ENCODE peak calls at places on chromosomes 3 and 15, in four cellular contexts. E is PC-3, U is GM12878, R is A673. V is an unnamed sample. For H3K4me1, the result is how much of the 10 kb centered on the place peaks cover.

GRCh38 chr15:85514413-85514812 is 134.0 kb downstream of the AKAP13 start:
- DNase-seq in U (no peak), R (no peak), E (no peak), V (no peak)

GRCh38 chr3:38585791-38586420 is 63.6 kb downstream of the SCN5A start:
- DNase-seq in R (no peak), E (no peak), U (no peak), V (no peak)

GRCh38 chr3:14274999-14275961 is 96.7 kb downstream of the LSM3 start:
- DNase-seq in R (peak), U (no peak), E (peak), V (peak)

GRCh38 chr15:28043625-28044520 is 55.2 kb downstream of the OCA2 start:
- DNase-seq in R (no peak), U (no peak), E (no peak), V (no peak)

GRCh38 chr3:150105886-150106612 is 135.4 kb upstream of the PFN2 start:
- DNase-seq in R (no peak), U (no peak), E (no peak), V (no peak)

GRCh38 chr3:34504755-34505154 is 706.3 kb downstream of the PDCD6IP start:
- DNase-seq in U (no peak), E (no peak), R (no peak), V (no peak)

GRCh38 chr3:94643400-94643799 is 580.5 kb downstream of the NSUN3 start:
- DNase-seq in U (no peak), E (no peak), R (no peak), V (no peak)

GRCh38 chr15:75468908-75469307 is 17.4 kb upstream of the SIN3A start:
- DNase-seq in U (no peak), R (no peak), E (no peak), V (no peak)

GRCh38 chr3:128784228-128784627 is 58.2 kb downstream of the RAB7A start:
- DNase-seq in E (no peak), R (peak), U (no peak), V (peak)

GRCh38 chr3:170258105-170258487 is 35.9 kb downstream of the PRKCI start:
- DNase-seq in E (no peak), R (no peak), U (no peak), V (no peak)

GRCh38 chr3:23203651-23204111 is 554 bp downstream of the UBE2E2 start:
- DNase-seq in E (peak), U (no peak), R (peak), V (peak)

GRCh38 chr3:81216192-81216591 is 545.3 kb downstream of the GBE1 start:
- DNase-seq in E (peak), R (no peak), U (no peak), V (no peak)

GRCh38 chr15:50046868-50047267 is 72.2 kb downstream of the ATP8B4 start:
- DNase-seq in U (no peak), E (peak), R (no peak), V (no peak)

GRCh38 chr3:50268703-50269451 is at the start of gene SEMA3B:
- DNase-seq in R (no peak), U (no peak), E (peak), V (no peak)

GRCh38 chr15:44096596-44096995 is 98.5 kb downstream of the FRMD5 start:
- DNase-seq in E (no peak), R (no peak), U (no peak), V (no peak)

GRCh38 chr15:27865323-27865922 is 233.7 kb downstream of the OCA2 start:
- DNase-seq in R (no peak), E (no peak), U (no peak), V (no peak)

GRCh38 chr3:184448321-184449160 is 68.7 kb downstream of the CHRD start:
- DNase-seq in U (no peak), R (peak), E (peak), V (no peak)

GRCh38 chr3:196868297-196868661 is 559 bp downstream of the SENP5 start:
- DNase-seq in R (peak), U (no peak), E (peak), V (peak)

GRCh38 chr3:13173186-13173585 is 100.0 kb upstream of the IQSEC1 start:
- DNase-seq in U (no peak), E (no peak), R (no peak), V (no peak)

GRCh38 chr3:193010191-193010590 is 92.5 kb upstream of the MB21D2 start:
- DNase-seq in R (no peak), E (no peak), U (no peak), V (no peak)

GRCh38 chr3:2110597-2111117 is 12.0 kb downstream of the CNTN4 start:
- DNase-seq in R (no peak), U (no peak), E (no peak), V (no peak)

GRCh38 chr15:41559489-41560177 is 621 bp downstream of the TYRO3 start:
- DNase-seq in E (peak), R (peak), U (no peak), V (peak)

GRCh38 chr15:74809951-74810350 is 2.7 kb upstream of the LMAN1L start:
- DNase-seq in E (peak), R (no peak), U (no peak), V (no peak)

GRCh38 chr3:58349792-58350626 is 17.3 kb downstream of the PXK start:
- DNase-seq in E (peak), U (peak), R (no peak), V (no peak)

GRCh38 chr15:52653451-52653964 is 25.7 kb downstream of the ATOSA start:
- DNase-seq in R (peak), U (no peak), E (peak), V (peak)

GRCh38 chr3:108441081-108441507 is 69.3 kb downstream of the MYH15 start:
- DNase-seq in R (peak), E (no peak), U (no peak), V (peak)

GRCh38 chr15:78685157-78685830 is 44.3 kb upstream of the CHRNB4 start:
- DNase-seq in E (no peak), R (no peak), U (no peak), V (no peak)

GRCh38 chr3:123286308-123287023 is 84.7 kb downstream of the SEC22A start:
- DNase-seq in R (peak), E (peak), U (no peak), V (peak)

GRCh38 chr15:90286678-90287077 is 21.2 kb downstream of the NGRN start:
- DNase-seq in E (peak), U (no peak), R (peak), V (peak)

GRCh38 chr3:28853830-28854229 is 427.0 kb upstream of the RBMS3 start:
- DNase-seq in R (peak), U (no peak), E (peak), V (no peak)

GRCh38 chr3:175956964-175957363 is 1097.8 kb downstream of the NAALADL2 start:
- DNase-seq in R (peak), U (no peak), E (peak), V (peak)

GRCh38 chr15:52765779-52766178 is 24.4 kb downstream of the ONECUT1 start:
- DNase-seq in E (peak), R (no peak), U (no peak), V (peak)

GRCh38 chr3:11603628-11604027 is 40.1 kb downstream of the VGLL4 start:
- DNase-seq in E (no peak), R (no peak), U (no peak), V (no peak)
- H3K4me1 ChIP-seq in E (under half), R (half or more), U (under half), V (half or more)

DNA sequence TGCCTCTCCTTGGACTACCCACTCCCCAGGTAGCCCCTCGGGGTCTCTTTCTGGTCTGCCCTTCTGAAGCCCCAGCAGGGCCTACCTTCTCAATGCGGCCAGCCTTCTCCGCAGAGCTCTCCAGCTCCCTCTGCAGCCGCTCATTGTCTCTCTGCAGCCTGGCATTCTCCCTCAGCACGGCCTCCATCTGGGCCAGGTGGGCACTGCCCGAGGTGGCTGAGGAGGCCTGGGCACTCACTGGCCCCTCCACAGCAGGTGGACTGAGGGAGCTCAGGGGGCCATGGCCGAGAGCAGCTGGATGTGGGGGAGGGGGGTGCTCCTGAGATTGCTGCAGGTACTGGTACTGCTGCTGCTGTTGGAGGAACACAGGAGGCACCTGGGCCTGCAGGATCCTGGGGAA is 6.8 kb downstream of the AMOTL2 start:
- DNase-seq in E (no peak), U (no peak), R (no peak), V (no peak)
- TF ChIP-seq CTCF in E (no peak), U (no peak), R (peak), V (peak)

GRCh38 chr3:126355251-126355650 is 2.0 kb downstream of the KLF15 start:
- DNase-seq in U (no peak), R (no peak), E (no peak), V (no peak)

GRCh38 chr3:126358038-126358815 is 1.0 kb upstream of the KLF15 start:
- DNase-seq in R (peak), U (no peak), E (no peak), V (peak)

GRCh38 chr3:126357299-126358037 is at the start of gene KLF15:
- DNase-seq in E (peak), R (peak), U (no peak), V (peak)

GRCh38 chr3:126355777-126356372 is 1.3 kb downstream of the KLF15 start:
- DNase-seq in R (peak), E (no peak), U (no peak), V (peak)

DNA sequence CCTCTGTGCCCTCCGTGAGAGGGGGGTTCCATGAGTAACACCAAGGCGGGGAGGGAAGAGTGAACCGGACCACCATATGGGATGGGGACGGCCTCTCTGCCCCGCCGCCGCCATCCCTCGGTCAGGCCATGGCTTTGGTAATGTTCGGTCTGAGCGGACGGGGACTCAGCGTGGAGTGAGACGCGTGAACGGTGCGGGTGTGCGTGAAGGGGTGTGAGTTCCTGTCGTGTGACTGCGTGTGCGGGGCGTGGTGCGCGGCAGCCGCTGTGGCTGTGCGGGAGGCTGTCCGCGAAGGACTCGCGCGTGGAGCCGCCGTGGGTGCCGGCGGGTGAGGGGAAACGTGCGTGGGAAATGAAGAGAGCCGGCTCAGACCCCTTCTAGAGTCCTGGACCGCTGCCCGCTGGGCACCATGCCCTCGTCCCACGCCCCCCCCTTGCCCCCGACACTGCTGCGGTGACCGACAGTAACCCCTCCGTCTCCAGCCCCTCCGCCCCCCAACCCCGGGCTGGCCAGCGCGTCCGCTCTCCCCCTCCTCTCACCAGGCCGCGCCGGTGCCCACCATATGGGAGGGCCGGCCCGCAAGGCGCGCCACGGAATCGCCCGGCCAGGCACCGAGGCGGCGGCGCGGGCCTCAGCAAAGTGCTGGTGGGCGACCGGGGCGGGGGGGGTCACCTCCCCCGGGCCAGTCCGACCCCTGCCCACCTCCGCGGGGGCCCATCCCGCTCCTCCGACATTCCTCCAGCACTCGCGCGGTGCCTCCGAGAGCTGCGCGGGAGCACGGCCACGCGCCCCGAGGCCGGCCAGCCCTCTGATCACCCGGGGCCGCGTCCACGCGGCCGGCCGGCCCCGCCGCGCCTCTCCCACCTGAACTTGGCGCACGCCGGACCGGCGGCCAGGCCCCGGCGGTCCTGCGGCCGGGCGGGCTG is 572 bp downstream of the KLF15 start:
- DNase-seq in U (no peak), E (no peak), R (no peak), V (peak)
- TF ChIP-seq EZH2 in U (peak), E (peak), R (no peak), V (no peak)

DNA sequence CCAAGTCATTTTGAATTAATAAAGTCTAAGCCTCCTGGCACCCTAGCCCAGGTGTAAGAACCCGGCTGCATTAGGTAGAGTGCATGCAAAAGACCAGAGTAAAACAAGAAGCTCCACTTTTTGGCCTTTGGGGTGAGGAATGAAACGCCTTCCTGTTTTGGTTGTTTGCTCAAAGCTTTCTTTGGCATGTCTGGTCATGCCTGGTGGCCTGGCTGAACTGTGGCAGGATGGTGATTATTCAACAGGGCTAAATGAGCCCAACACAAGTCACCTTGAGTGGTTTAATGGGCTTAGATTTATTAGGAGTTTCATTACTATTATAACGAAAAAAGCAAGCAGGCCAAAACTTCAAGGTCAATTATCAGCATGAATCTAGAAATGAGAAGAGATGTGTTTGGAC is 40.9 kb upstream of the LDHAL6B start:
- DNase-seq in R (no peak), E (peak), U (peak), V (no peak)
- H3K4me1 ChIP-seq in R (under half), E (under half), U (under half), V (under half)

GRCh38 chr3:25683882-25684281 is 19.2 kb upstream of the TOP2B start:
- DNase-seq in R (no peak), E (no peak), U (no peak), V (no peak)
- TF ChIP-seq CTCF in R (no peak), E (no peak), U (no peak), V (no peak)

GRCh38 chr3:174667386-174667785 is 191.7 kb upstream of the NAALADL2 start:
- DNase-seq in R (peak), E (no peak), U (no peak), V (no peak)
- TF ChIP-seq EZH2 in R (no peak), E (no peak), U (no peak), V (no peak)